ENCODE peak calls at places on chromosomes 3 and 15, in ten cellular contexts. U is thoracic aorta; J is transverse colon; G is Panc1; R is cardiac muscle cell; T is tibial artery; L is HAP-1; W is astrocyte; X is CD8-positive, alpha-beta memory T cell; B is neuronal stem cell. O is an unnamed sample.
A peak's percentile ranks its signal among the peaks of the same experiment; 100 is the strongest.

GRCh38 chr3:67946446-67946845 is 292.0 kb upstream of the SUCLG2 start:
- DNase-seq in U (no peak), J (no peak), G (no peak), R (no peak), T (no peak), L (no peak), W (peak; percentile 18), X (no peak), B (no peak), O (no peak)

GRCh38 chr15:99347609-99348008 is 96.3 kb downstream of the LRRC28 start:
- DNase-seq in U (no peak), J (no peak), G (no peak), R (peak; percentile 4), T (no peak), L (no peak), W (no peak), X (no peak), B (no peak), O (no peak)

GRCh38 chr3:46565113-46565490 is 1.0 kb downstream of the LRRC2 start:
- DNase-seq in U (no peak), J (no peak), G (no peak), R (no peak), T (no peak), L (no peak), W (no peak), X (no peak), B (no peak), O (no peak)

GRCh38 chr3:192915306-192915705 is 2.4 kb downstream of the MB21D2 start:
- DNase-seq in U (no peak), J (no peak), G (no peak), R (peak; percentile 68), T (no peak), L (peak; percentile 69), W (peak; percentile 55), X (no peak), B (peak; percentile 45), O (peak; percentile 54)

GRCh38 chr3:143529018-143529478 is 319.2 kb downstream of the SLC9A9 start:
- DNase-seq in U (no peak), J (peak; percentile 10), G (no peak), R (peak; percentile 73), T (no peak), L (no peak), W (no peak), X (no peak), B (no peak), O (no peak)

GRCh38 chr3:28286595-28286994 is 45.2 kb downstream of the CMC1 start:
- DNase-seq in U (no peak), J (no peak), G (peak; percentile 47), R (peak; percentile 64), T (no peak), L (peak; percentile 18), W (peak; percentile 12), X (no peak), B (peak; percentile 3), O (no peak)

GRCh38 chr3:12886106-12886679 is 44.8 kb upstream of the RPL32 start:
- DNase-seq in U (no peak), J (no peak), G (no peak), R (no peak), T (no peak), L (no peak), W (no peak), X (no peak), B (no peak), O (no peak)

GRCh38 chr3:62577153-62577552 is 203.8 kb upstream of the FEZF2 start:
- DNase-seq in U (no peak), J (no peak), G (no peak), R (no peak), T (no peak), L (no peak), W (no peak), X (no peak), B (no peak), O (no peak)

GRCh38 chr15:74614744-74615312 is 808 bp upstream of the CLK3 start:
- DNase-seq in U (peak; percentile 19), J (peak; percentile 90), G (no peak), R (peak; percentile 84), T (peak; percentile 95), L (peak; percentile 83), W (peak; percentile 46), X (peak; percentile 94), B (no peak), O (peak; percentile 62)

GRCh38 chr3:4721511-4721911 is 228.4 kb downstream of the ITPR1 start:
- DNase-seq in U (no peak), J (no peak), G (no peak), R (peak; percentile 57), T (no peak), L (no peak), W (peak; percentile 98), X (no peak), B (no peak), O (no peak)

GRCh38 chr15:51775967-51776816 is 24.8 kb downstream of the TMOD2 start:
- DNase-seq in U (no peak), J (peak; percentile 48), G (peak; percentile 56), R (peak; percentile 66), T (no peak), L (peak; percentile 54), W (no peak), X (peak; percentile 14), B (peak; percentile 42), O (peak; percentile 47)

GRCh38 chr3:194682189-194682588 is 3.5 kb upstream of the FAM43A start:
- DNase-seq in U (no peak), J (no peak), G (no peak), R (no peak), T (no peak), L (no peak), W (no peak), X (no peak), B (no peak), O (no peak)

GRCh38 chr15:74318376-74319137 is 48.9 kb downstream of the CYP11A1 start:
- DNase-seq in U (no peak), J (no peak), G (no peak), R (peak; percentile 29), T (peak; percentile 72), L (no peak), W (no peak), X (no peak), B (no peak), O (no peak)

GRCh38 chr15:101540480-101541239 is 51.2 kb upstream of the PCSK6 start:
- DNase-seq in U (no peak), J (no peak), G (no peak), R (no peak), T (no peak), L (no peak), W (no peak), X (no peak), B (no peak), O (no peak)

DNA sequence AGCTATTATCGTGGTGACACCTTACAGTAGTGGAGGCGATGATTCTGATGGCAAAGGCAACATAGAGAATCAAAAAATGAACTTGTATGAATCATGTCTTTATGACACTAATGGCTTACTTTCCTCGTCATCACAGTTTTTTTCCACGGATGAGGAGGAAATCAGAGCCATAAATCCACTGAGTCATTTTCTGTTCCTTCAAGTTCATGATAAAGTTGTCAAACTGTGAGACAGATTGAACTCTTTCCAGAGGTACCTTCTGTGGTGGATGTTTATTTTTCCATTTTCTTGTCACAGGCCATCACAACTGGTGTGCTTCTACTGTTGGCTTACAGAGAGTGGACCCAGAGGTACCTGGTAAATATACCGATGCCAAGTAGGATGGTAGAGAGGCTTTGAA is 8.5 kb downstream of the TMEM212 start:
- DNase-seq in U (no peak), J (no peak), G (no peak), R (peak; percentile 66), T (no peak), L (no peak), W (peak; percentile 87), X (no peak), B (no peak), O (no peak)
- H3K4me3 ChIP-seq in U (no peak overlapping the region), J (no peak overlapping the region), G (no peak overlapping the region), R (no peak overlapping the region), T (no peak overlapping the region), L (no peak overlapping the region), W (no peak overlapping the region), X (no peak overlapping the region), B (no peak overlapping the region), O (no peak overlapping the region)

DNA sequence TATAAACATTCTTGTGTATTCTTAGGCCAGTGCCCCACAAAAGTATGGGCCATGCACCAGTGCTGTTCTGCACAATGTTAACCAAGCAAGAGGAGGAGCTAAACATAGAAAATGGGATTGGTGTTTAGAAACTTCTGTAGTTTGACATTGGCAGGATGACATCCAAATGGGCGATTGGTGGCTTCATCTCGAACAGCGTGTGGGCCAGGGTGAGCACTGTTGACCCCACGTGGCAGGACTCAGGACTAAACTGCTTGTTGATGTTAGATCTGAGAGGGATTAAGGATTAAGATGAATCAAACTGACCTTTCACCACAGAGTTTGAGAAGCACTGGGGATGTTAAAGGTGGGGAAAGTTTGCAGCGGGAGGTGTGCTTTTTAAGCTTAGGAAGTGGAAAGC is 31.9 kb downstream of the ZNF710 start:
- DNase-seq in U (no peak), J (peak; percentile 6), G (no peak), R (no peak), T (peak; percentile 7), L (no peak), W (no peak), X (no peak), B (no peak), O (no peak)
- H3K4me1 ChIP-seq in U (peaks cover 3% of the 10 kb centered on the region), J (peaks cover 68% of the 10 kb centered on the region), G (peaks cover 24% of the 10 kb centered on the region), R (peaks cover 30% of the 10 kb centered on the region), T (peaks cover 33% of the 10 kb centered on the region), L (peaks cover 8% of the 10 kb centered on the region), W (peaks cover 36% of the 10 kb centered on the region), X (peaks cover 46% of the 10 kb centered on the region), B (peaks cover 36% of the 10 kb centered on the region), O (peaks cover 42% of the 10 kb centered on the region)

DNA sequence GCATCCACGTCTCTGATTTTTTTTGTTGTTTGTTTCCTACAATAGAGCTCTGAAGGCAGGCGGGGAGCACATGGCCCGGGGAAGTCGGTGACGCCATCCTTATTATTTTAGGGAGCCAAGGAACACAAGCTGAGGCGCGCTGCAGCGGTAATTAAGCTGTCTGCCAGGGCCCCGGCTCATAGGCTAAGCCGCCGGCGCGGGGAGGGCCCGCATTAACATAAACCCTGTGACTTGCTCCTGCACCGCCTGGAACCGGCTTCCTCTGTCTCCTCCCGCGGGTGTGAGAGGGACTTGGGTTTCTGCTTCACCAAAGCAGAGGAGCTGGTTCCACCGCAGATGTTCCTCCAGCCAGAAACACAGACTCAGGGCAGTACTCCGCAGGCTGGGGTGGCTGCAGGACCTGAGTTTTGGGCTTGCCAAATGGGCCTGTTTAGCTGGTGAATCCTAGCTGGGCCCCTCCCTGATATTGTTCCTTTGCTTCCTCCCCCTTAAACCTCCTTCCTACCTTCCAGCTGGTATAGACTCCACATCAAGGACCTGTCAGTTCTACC is 25.3 kb downstream of the ANP32A start:
- DNase-seq in U (peak; percentile 74), J (peak; percentile 90), G (no peak), R (peak; percentile 80), T (peak; percentile 96), L (peak; percentile 97), W (peak; percentile 74), X (no peak), B (peak; percentile 78), O (no peak)
- H3K4me3 ChIP-seq in U (peak overlapping the region; percentile 51), J (no peak overlapping the region), G (no peak overlapping the region), R (no peak overlapping the region), T (peak overlapping the region; percentile 10), L (peak overlapping the region; percentile 4), W (no peak overlapping the region), X (no peak overlapping the region), B (no peak overlapping the region), O (no peak overlapping the region)

DNA sequence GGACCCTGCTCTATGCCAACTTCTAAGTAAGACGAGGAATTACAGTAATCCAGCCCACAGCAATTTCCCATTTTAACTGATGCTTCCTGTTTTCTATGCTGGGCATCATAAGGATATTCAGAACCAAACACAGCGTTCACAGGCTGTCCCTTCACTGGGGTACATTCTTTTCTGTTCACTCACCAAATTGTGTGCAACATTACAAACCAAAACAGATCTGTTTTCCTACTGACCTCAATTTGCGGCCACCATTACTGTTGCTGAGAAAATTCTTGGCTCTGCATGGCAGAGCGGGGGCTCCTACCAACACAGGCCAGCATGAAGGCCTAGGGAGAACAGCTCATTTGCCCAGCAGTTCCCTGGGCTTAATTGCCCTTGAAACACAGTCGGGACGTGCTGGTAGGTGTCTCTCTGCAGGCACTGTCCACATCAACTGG is 76.5 kb downstream of the MYO1E start:
- DNase-seq in U (no peak), J (no peak), G (no peak), R (peak; percentile 91), T (no peak), L (no peak), W (peak; percentile 95), X (no peak), B (no peak), O (no peak)
- H3K4me1 ChIP-seq in U (peaks cover 38% of the 10 kb centered on the region), J (peaks cover 44% of the 10 kb centered on the region), G (peaks cover 86% of the 10 kb centered on the region), R (no peaks in the 10 kb centered on the region), T (peaks cover 59% of the 10 kb centered on the region), L (peaks cover 17% of the 10 kb centered on the region), W (peaks cover 69% of the 10 kb centered on the region), X (peaks cover 18% of the 10 kb centered on the region), B (peaks cover 20% of the 10 kb centered on the region), O (peaks cover 33% of the 10 kb centered on the region)